ENCODE peak calls at places on chromosomes 7 and 10, in seven cellular contexts. E is left colon, Z is T-helper 9 cell, L is Right ventricle myocardium superior, W is NCI-H774, B is ureter, K is NCI-H1694. I is an unnamed sample.

GRCh38 chr7:22695476-22696132 is 31.4 kb upstream of the IL6 start:
- DNase-seq in W (no peak), L (no peak), Z (no peak), B (no peak), K (no peak), E (no peak), I (no peak)

GRCh38 chr7:117084286-117084685 is 131.0 kb downstream of the ST7 start:
- DNase-seq in L (no peak), W (no peak), Z (no peak), K (no peak), B (no peak), E (no peak), I (no peak)

GRCh38 chr7:29878081-29878688 is 71.9 kb downstream of the WIPF3 start:
- DNase-seq in W (no peak), L (no peak), B (peak; percentile 51), Z (peak; percentile 5), E (peak; percentile 29), K (peak; percentile 80), I (no peak)

GRCh38 chr10:47091421-47091820 is 180.2 kb downstream of the PTPN20 start:
- DNase-seq in B (no peak), E (no peak), L (no peak), K (no peak), Z (no peak), W (no peak), I (no peak)

GRCh38 chr10:31536297-31536696 is 217.3 kb downstream of the ZEB1 start:
- DNase-seq in L (no peak), K (no peak), B (no peak), W (no peak), E (no peak), Z (no peak), I (no peak)

GRCh38 chr10:3043512-3044368 is 23.6 kb upstream of the PFKP start:
- DNase-seq in Z (peak; percentile 27), W (peak; percentile 80), K (peak; percentile 48), B (peak; percentile 69), E (peak; percentile 77), L (peak; percentile 75), I (peak; percentile 39)

GRCh38 chr7:147990837-147991236 is 599.7 kb upstream of the C7orf33 start:
- DNase-seq in E (no peak), B (no peak), K (no peak), Z (no peak), L (no peak), W (no peak), I (no peak)

GRCh38 chr10:63409465-63410027 is 56.2 kb downstream of the JMJD1C start:
- DNase-seq in E (no peak), K (no peak), Z (no peak), W (no peak), L (no peak), B (no peak), I (no peak)

GRCh38 chr10:128870830-128871597 is 596.0 kb upstream of the MGMT start:
- DNase-seq in K (no peak), W (no peak), L (peak; percentile 55), Z (no peak), E (no peak), B (no peak), I (no peak)

GRCh38 chr10:124521429-124521871 is 59.8 kb downstream of the LHPP start:
- DNase-seq in W (no peak), E (no peak), Z (no peak), K (no peak), L (no peak), B (no peak), I (no peak)

I was measured in T-helper 1 cell.